ENCODE peak calls at places on chromosomes 3 and 15, in six cellular contexts. H is H9, V is brain pericyte, R is HS-27A, J is stomach, K is B cell. U is an unnamed sample.

GRCh38 chr15:60546764-60547163 is 67.8 kb upstream of the ICE2 start:
- DNase-seq in H (no peak), V (no peak), R (no peak), J (no peak), K (no peak), U (no peak)

GRCh38 chr3:188241072-188241471 is 87.1 kb downstream of the LPP start:
- DNase-seq in H (no peak), V (peak; percentile 55), R (no peak), J (no peak), K (no peak), U (no peak)

GRCh38 chr3:52090620-52091468 is 34.5 kb upstream of the DUSP7 start:
- DNase-seq in H (no peak), V (no peak), R (no peak), J (no peak), K (no peak), U (no peak)

GRCh38 chr3:16354291-16354690 is 89.3 kb downstream of the OXNAD1 start:
- DNase-seq in H (no peak), V (no peak), R (no peak), J (no peak), K (no peak), U (no peak)

GRCh38 chr3:43105224-43105596 is 669 bp downstream of the POMGNT2 start:
- DNase-seq in H (no peak), V (no peak), R (no peak), J (no peak), K (no peak), U (no peak)

GRCh38 chr15:73927476-73928240 is 1.4 kb downstream of the LOXL1 start:
- DNase-seq in H (peak; percentile 80), V (no peak), R (no peak), J (peak; percentile 82), K (peak; percentile 79), U (peak; percentile 50)

GRCh38 chr3:71465371-71466007 is 118.0 kb downstream of the FOXP1 start:
- DNase-seq in H (no peak), V (no peak), R (no peak), J (no peak), K (no peak), U (no peak)

GRCh38 chr15:91892417-91892816 is 38.9 kb downstream of the SLCO3A1 start:
- DNase-seq in H (no peak), V (no peak), R (no peak), J (no peak), K (no peak), U (no peak)

GRCh38 chr15:51051776-51052175 is 42.9 kb downstream of the TNFAIP8L3 start:
- DNase-seq in H (no peak), V (no peak), R (no peak), J (no peak), K (no peak), U (no peak)

GRCh38 chr3:58005662-58006061 is 2.6 kb upstream of the FLNB start:
- DNase-seq in H (no peak), V (no peak), R (no peak), J (no peak), K (no peak), U (no peak)